ENCODE peak calls at places on chromosomes 2 and 18, in seven cellular contexts. A is upper lobe of right lung; E is cardiac muscle cell; U is fibroblast of lung; B is right lobe of liver; P is heart left ventricle; W is CD8-positive, alpha-beta memory T cell. X is an unnamed sample.
A peak's percentile ranks its signal among the peaks of the same experiment; 100 is the strongest.

GRCh38 chr2:26457695-26458364 is 20.1 kb downstream of the OTOF start:
- DNase-seq in B (no peak), P (no peak), U (no peak), A (no peak), W (no peak), E (no peak), X (no peak)

GRCh38 chr18:35174093-35174731 is 66.6 kb upstream of the ZNF397 start:
- DNase-seq in A (no peak), B (no peak), U (no peak), E (no peak), W (no peak), P (no peak), X (no peak)

GRCh38 chr2:11669454-11670291 is at the start of gene NTSR2:
- DNase-seq in P (peak; percentile 68), B (peak; percentile 53), W (no peak), A (peak; percentile 79), E (peak; percentile 91), U (peak; percentile 67), X (peak; percentile 79)

GRCh38 chr2:80050246-80050645 is 254.3 kb downstream of the LRRTM1 start:
- DNase-seq in U (no peak), B (no peak), P (no peak), W (no peak), A (no peak), E (no peak), X (no peak)

GRCh38 chr18:28113271-28114023 is 63.5 kb downstream of the CDH2 start:
- DNase-seq in B (no peak), A (no peak), P (no peak), E (no peak), U (no peak), W (no peak), X (no peak)

GRCh38 chr2:239182981-239183791 is 217.6 kb downstream of the HDAC4 start:
- DNase-seq in U (no peak), W (no peak), B (no peak), P (no peak), A (peak; percentile 57), E (no peak), X (no peak)

GRCh38 chr2:129178356-129178755 is 801.1 kb upstream of the RAB6C start:
- DNase-seq in E (no peak), B (no peak), U (peak; percentile 29), A (no peak), P (peak; percentile 79), W (no peak), X (peak; percentile 94)

GRCh38 chr2:220533485-220533884 is 906.1 kb downstream of the SLC4A3 start:
- DNase-seq in E (no peak), B (peak; percentile 20), U (peak; percentile 20), A (no peak), W (no peak), P (no peak), X (peak; percentile 20)

GRCh38 chr2:120344991-120345975 is 653 bp upstream of the INHBB start:
- DNase-seq in W (no peak), E (peak; percentile 40), U (no peak), A (no peak), P (no peak), B (no peak), X (peak; percentile 37)

GRCh38 chr18:22601481-22601880 is 183.8 kb upstream of the CTAGE1 start:
- DNase-seq in U (no peak), E (no peak), A (no peak), P (no peak), W (no peak), B (no peak), X (peak; percentile 44)

GRCh38 chr2:145411493-145411892 is 891.6 kb upstream of the ZEB2 start:
- DNase-seq in A (no peak), W (no peak), P (no peak), U (no peak), B (no peak), E (no peak), X (no peak)

GRCh38 chr2:84939426-84940087 is 31.4 kb upstream of the KCMF1 start:
- DNase-seq in W (peak; percentile 67), A (no peak), U (no peak), P (no peak), B (no peak), E (no peak), X (no peak)

GRCh38 chr2:1986598-1986997 is 242.3 kb upstream of the PXDN start:
- DNase-seq in A (no peak), P (no peak), B (no peak), E (no peak), W (no peak), U (no peak), X (no peak)

GRCh38 chr2:191385416-191386160 is 140.4 kb downstream of the MYO1B start:
- DNase-seq in E (no peak), U (no peak), A (no peak), P (no peak), B (no peak), W (no peak), X (peak; percentile 54)

GRCh38 chr2:219512524-219513216 is 1.6 kb upstream of the ASIC4 start:
- DNase-seq in E (no peak), A (no peak), P (no peak), U (no peak), W (no peak), B (no peak), X (no peak)

GRCh38 chr2:145170787-145171186 is 650.9 kb upstream of the ZEB2 start:
- DNase-seq in E (no peak), B (no peak), P (no peak), U (no peak), W (no peak), A (no peak), X (no peak)

GRCh38 chr2:121034551-121034950 is 250.5 kb downstream of the TFCP2L1 start:
- DNase-seq in P (no peak), B (no peak), E (no peak), W (no peak), A (no peak), U (no peak), X (no peak)

DNA sequence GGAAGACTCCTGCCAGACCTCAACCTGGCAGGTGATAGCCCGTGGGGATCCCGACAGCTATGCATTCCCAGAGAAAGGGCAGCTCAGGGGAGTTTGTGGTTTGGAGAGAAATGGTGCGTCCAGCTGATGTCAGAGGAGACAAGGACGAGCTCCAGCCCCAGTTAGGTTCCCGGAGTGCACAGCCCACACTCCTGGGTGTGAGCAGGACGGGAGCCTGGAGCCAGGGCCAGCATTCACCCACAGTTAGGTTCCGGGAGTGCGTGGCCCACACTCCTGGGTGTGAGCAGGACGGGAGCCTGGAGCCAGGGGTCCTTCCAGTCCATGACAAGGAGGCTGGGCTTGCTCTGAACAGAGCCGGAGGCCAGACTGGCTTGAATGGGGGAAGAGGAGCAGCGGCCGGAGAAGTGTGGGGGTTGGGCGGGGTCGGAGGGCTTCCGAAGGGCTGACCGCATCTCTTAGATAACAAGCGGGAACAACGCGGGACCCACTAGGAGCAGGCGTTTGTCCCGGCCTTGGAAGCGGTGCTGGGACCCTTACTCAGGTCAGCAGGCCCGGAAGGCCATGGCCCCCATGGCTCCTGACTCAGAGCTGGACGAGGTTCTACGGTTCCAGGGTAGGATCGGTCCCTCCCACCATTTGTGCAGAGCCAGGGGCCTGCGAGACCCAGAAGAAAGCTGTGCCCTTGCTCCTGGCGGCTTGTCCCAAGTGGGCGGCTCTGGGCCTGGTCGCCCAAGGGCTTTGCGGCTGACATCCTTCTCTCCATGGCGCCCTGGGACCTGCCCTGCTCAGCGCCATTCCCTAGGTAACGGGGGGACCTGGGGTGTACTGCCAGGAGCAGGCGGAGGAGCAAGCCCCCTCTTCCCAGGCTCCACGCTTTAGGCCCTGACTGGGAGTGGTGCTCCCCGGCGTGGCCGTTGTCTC is 185.6 kb downstream of the RTP5 start:
- DNase-seq in P (no peak), B (no peak), E (no peak), W (no peak), U (no peak), A (no peak), X (no peak)
- H3K27me3 ChIP-seq in P (peaks cover 2% of the 10 kb centered on the region), B (no peaks in the 10 kb centered on the region), E (peaks cover 11% of the 10 kb centered on the region), W (no peaks in the 10 kb centered on the region), U (peaks cover 11% of the 10 kb centered on the region), A (peaks cover 13% of the 10 kb centered on the region), X (peaks cover 2% of the 10 kb centered on the region)

GRCh38 chr2:106284255-106284654 is 90.2 kb upstream of the UXS1 start:
- DNase-seq in W (no peak), P (peak; percentile 46), E (no peak), U (no peak), B (no peak), A (no peak), X (no peak)
- H3K27me3 ChIP-seq in W (no peaks in the 10 kb centered on the region), P (no peaks in the 10 kb centered on the region), E (no peaks in the 10 kb centered on the region), U (no peaks in the 10 kb centered on the region), B (no peaks in the 10 kb centered on the region), A (no peaks in the 10 kb centered on the region), X (no peaks in the 10 kb centered on the region)

DNA sequence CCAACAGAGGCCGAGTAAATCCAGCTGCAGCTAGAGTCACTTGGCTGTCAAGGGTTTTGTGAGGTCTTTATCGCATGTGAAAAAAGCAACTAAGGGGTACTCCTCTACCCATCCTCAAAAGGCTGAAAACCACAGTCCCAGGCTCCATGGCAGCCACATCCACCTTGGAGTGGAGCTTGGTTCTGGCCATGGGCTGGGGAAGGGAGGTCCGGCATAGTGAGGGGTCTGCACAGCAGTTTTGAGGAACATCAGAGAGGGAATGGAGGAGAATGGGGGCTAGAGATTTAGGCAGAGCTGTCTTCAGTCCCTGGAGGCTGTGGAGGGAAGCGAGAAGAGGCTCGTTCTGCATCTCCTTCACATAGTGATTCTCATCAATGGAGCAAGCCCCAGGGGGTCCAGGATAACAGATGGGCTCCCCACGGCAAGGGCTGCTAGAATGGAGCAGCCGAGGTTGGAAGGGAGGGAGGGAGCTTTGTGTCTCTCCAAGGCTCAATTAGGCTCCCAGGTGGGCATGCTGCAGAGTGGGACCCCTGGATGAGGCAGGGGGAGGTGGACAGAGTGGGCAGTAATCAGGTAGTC is 21.0 kb downstream of the MROH2A start:
- DNase-seq in P (no peak), E (no peak), U (no peak), B (no peak), W (no peak), A (no peak), X (no peak)
- H3K27me3 ChIP-seq in P (no peaks in the 10 kb centered on the region), E (no peaks in the 10 kb centered on the region), U (peaks cover 3% of the 10 kb centered on the region), B (no peaks in the 10 kb centered on the region), W (no peaks in the 10 kb centered on the region), A (no peaks in the 10 kb centered on the region), X (no peaks in the 10 kb centered on the region)

GRCh38 chr2:221568299-221568698 is 3.8 kb downstream of the EPHA4 start:
- DNase-seq in U (no peak), B (no peak), A (no peak), E (no peak), W (no peak), P (no peak), X (no peak)

GRCh38 chr2:221570321-221571107 is 1.6 kb downstream of the EPHA4 start:
- DNase-seq in A (no peak), U (peak; percentile 54), B (no peak), E (peak; percentile 45), W (no peak), P (no peak), X (peak; percentile 5)

GRCh38 chr2:221569342-221570278 is 2.5 kb downstream of the EPHA4 start:
- DNase-seq in W (no peak), A (no peak), U (no peak), E (no peak), P (no peak), B (no peak), X (no peak)

GRCh38 chr2:221567809-221568208 is 4.3 kb downstream of the EPHA4 start:
- DNase-seq in P (no peak), U (peak; percentile 56), A (no peak), E (no peak), B (no peak), W (no peak), X (no peak)

DNA sequence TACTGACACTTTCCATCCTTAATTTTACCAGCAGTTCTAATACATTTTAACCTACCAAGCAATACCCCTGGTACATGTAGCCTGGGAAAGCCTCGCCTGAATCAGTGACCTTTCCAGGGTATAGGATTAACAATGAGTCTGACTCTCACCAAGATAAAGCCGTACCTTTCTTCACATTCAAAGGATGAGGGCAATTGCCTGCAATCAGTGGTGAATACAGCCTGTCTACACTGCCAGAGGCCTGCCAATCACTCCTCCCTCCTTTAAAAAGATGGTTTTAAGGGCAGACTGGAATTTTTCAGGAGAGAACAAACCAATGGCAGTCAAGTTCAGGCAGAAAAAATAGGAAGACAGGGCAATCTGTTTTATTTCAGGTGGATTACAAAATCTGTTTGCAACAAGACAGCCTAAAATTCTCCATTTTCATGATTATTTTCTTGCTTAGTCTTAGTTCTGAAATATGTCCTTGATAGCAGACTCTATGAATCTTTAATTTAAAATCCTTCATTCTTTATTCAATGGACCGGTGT is 4.8 kb downstream of the EPHA4 start:
- DNase-seq in U (no peak), A (no peak), P (no peak), B (no peak), E (no peak), W (no peak), X (no peak)
- H3K27me3 ChIP-seq in U (peaks cover 5% of the 10 kb centered on the region), A (peaks cover 31% of the 10 kb centered on the region), P (peaks cover 4% of the 10 kb centered on the region), B (peaks cover 24% of the 10 kb centered on the region), E (no peaks in the 10 kb centered on the region), W (peaks cover 6% of the 10 kb centered on the region), X (no peaks in the 10 kb centered on the region)